ENCODE peak calls at places on chromosome 12, in eight cellular contexts. M is kidney epithelial cell, O is colonic mucosa, E is endodermal cell, I is mucosa of descending colon, Y is A549, S is gastrocnemius medialis, H is GM12865. F is an unnamed sample.

GRCh38 chr12:114400925-114401324 is 5.0 kb downstream of the TBX5 start:
- DNase-seq in M (no peak), O (no peak), E (peak; percentile 76), I (peak; percentile 4), Y (no peak), S (no peak), H (no peak), F (no peak)

GRCh38 chr12:121284551-121285390 is 11.7 kb downstream of the CAMKK2 start:
- DNase-seq in M (no peak), O (peak; percentile 32), E (peak; percentile 54), I (peak; percentile 28), Y (no peak), S (no peak), H (no peak), F (no peak)

GRCh38 chr12:120965534-120966091 is 12.7 kb upstream of the HNF1A start:
- DNase-seq in M (no peak), O (peak; percentile 53), E (peak; percentile 54), I (no peak), Y (no peak), S (no peak), H (no peak), F (no peak)

GRCh38 chr12:120468846-120469449 is 600 bp downstream of the SRSF9 start:
- DNase-seq in M (no peak), O (peak; percentile 47), E (no peak), I (peak; percentile 45), Y (peak; percentile 36), S (no peak), H (no peak), F (no peak)

GRCh38 chr12:109458086-109458485 is 19.0 kb downstream of the KCTD10 start:
- DNase-seq in M (no peak), O (no peak), E (no peak), I (no peak), Y (no peak), S (no peak), H (no peak), F (no peak)

GRCh38 chr12:53886996-53887395 is 51.6 kb upstream of the HOXC13 start:
- DNase-seq in M (no peak), O (no peak), E (no peak), I (no peak), Y (no peak), S (no peak), H (no peak), F (no peak)

GRCh38 chr12:71748081-71748850 is 6.4 kb upstream of the RAB21 start:
- DNase-seq in M (no peak), O (no peak), E (no peak), I (no peak), Y (no peak), S (no peak), H (no peak), F (no peak)

GRCh38 chr12:122422769-122423257 is 344 bp upstream of the CLIP1 start:
- DNase-seq in M (no peak), O (peak; percentile 38), E (peak; percentile 89), I (no peak), Y (peak; percentile 35), S (no peak), H (peak; percentile 34), F (no peak)

GRCh38 chr12:49198431-49199155 is 9.7 kb upstream of the TUBA1A start:
- DNase-seq in M (peak; percentile 61), O (no peak), E (peak; percentile 58), I (no peak), Y (no peak), S (no peak), H (no peak), F (no peak)

GRCh38 chr12:21696603-21697002 is 39.0 kb upstream of the LDHB start:
- DNase-seq in M (no peak), O (no peak), E (no peak), I (no peak), Y (no peak), S (no peak), H (no peak), F (no peak)

GRCh38 chr12:63787306-63787705 is 7.6 kb downstream of the RXYLT1 start:
- DNase-seq in M (no peak), O (no peak), E (no peak), I (no peak), Y (no peak), S (no peak), H (no peak), F (no peak)

GRCh38 chr12:47838286-47838931 is 18.7 kb upstream of the HDAC7 start:
- DNase-seq in M (no peak), O (no peak), E (peak; percentile 86), I (peak; percentile 61), Y (peak; percentile 76), S (no peak), H (peak; percentile 42), F (no peak)

GRCh38 chr12:106861984-106862894 is 87.8 kb downstream of the RIC8B start:
- DNase-seq in M (no peak), O (no peak), E (no peak), I (no peak), Y (no peak), S (no peak), H (no peak), F (no peak)
- H3K4me3 ChIP-seq in M (no peak overlapping the region), O (no peak overlapping the region), E (no peak overlapping the region), I (no peak overlapping the region), Y (peak overlapping the region; percentile 7), S (no peak overlapping the region), H (no peak overlapping the region), F (no peak overlapping the region)

GRCh38 chr12:62003217-62003616 is 257.0 kb upstream of the USP15 start:
- DNase-seq in M (no peak), O (no peak), E (no peak), I (no peak), Y (no peak), S (no peak), H (no peak), F (no peak)

GRCh38 chr12:62006076-62006732 is 254.0 kb upstream of the USP15 start:
- DNase-seq in M (no peak), O (no peak), E (peak; percentile 69), I (peak; percentile 16), Y (peak; percentile 28), S (no peak), H (peak; percentile 50), F (peak; percentile 43)

GRCh38 chr12:62005615-62006014 is 254.6 kb upstream of the USP15 start:
- DNase-seq in M (no peak), O (no peak), E (no peak), I (no peak), Y (no peak), S (no peak), H (no peak), F (no peak)

GRCh38 chr12:61996717-61997116 is 263.5 kb upstream of the USP15 start:
- DNase-seq in M (no peak), O (no peak), E (no peak), I (no peak), Y (no peak), S (no peak), H (no peak), F (no peak)

DNA sequence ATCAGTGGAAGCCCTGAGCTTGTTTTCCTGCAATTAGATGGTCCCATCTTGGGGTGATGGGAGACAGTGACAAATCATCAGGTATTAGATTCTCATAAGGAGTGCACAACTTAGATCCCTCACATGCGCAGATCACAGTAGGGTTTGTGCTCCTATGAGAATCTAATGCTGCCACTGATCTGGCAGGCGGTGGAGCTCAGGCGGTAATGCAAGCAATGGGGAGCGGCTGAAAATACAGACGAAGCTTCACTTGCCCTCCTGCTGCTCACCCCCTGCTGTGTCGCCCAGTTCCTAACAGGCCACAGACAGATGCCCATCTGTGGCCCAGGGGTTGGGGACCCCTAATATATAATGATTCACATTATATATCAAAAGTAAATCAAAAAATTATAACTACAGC is 258.8 kb upstream of the USP15 start:
- DNase-seq in M (no peak), O (no peak), E (no peak), I (no peak), Y (no peak), S (no peak), H (no peak), F (no peak)
- H3K4me3 ChIP-seq in M (no peak overlapping the region), O (no peak overlapping the region), E (no peak overlapping the region), I (no peak overlapping the region), Y (no peak overlapping the region), S (no peak overlapping the region), H (no peak overlapping the region), F (no peak overlapping the region)

GRCh38 chr12:57895337-57896138 is 45.8 kb upstream of the ATP23 start:
- DNase-seq in M (no peak), O (no peak), E (peak; percentile 55), I (no peak), Y (no peak), S (no peak), H (no peak), F (no peak)
- H3K4me3 ChIP-seq in M (no peak overlapping the region), O (peak overlapping the region; percentile 63), E (no peak overlapping the region), I (no peak overlapping the region), Y (no peak overlapping the region), S (peak overlapping the region; percentile 66), H (no peak overlapping the region), F (no peak overlapping the region)

DNA sequence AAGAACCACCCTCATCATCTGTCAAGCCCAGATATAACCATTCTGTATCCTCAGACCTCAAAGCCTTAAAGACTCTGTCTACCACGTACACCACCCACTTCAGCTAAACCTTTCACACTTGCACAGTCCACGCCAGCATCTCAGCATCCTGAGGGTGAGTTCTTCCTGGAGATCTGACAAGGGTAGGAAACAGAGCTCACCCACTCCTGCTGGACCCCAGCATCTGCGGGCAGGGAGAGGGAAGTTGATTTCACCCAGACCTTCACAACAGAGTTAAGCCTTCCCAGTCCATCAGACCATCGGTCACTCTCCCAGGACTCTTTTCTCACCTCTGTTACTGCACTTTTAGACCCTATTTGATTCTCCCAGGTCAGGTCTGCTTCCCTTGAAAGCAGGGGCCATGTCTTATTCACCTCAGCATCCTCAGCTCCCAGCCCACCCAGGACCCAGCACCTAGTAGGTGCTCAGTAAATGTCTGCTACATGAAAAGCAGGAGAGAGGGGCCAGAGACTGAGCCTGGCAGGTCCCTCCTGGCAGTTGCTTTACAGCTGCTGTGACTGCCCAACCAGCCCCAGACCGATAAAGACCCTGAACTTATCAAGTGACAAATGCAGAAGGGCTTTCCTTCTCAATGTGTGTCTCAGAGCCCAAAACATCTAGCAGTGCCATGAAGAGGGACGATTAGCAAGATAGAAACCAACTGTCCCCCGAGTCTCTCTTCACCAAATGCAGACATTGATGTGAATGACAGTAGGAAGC is 34.1 kb downstream of the ANO2 start:
- DNase-seq in M (no peak), O (no peak), E (peak; percentile 30), I (no peak), Y (no peak), S (no peak), H (no peak), F (no peak)
- H3K4me3 ChIP-seq in M (no peak overlapping the region), O (no peak overlapping the region), E (no peak overlapping the region), I (no peak overlapping the region), Y (no peak overlapping the region), S (no peak overlapping the region), H (no peak overlapping the region), F (no peak overlapping the region)

DNA sequence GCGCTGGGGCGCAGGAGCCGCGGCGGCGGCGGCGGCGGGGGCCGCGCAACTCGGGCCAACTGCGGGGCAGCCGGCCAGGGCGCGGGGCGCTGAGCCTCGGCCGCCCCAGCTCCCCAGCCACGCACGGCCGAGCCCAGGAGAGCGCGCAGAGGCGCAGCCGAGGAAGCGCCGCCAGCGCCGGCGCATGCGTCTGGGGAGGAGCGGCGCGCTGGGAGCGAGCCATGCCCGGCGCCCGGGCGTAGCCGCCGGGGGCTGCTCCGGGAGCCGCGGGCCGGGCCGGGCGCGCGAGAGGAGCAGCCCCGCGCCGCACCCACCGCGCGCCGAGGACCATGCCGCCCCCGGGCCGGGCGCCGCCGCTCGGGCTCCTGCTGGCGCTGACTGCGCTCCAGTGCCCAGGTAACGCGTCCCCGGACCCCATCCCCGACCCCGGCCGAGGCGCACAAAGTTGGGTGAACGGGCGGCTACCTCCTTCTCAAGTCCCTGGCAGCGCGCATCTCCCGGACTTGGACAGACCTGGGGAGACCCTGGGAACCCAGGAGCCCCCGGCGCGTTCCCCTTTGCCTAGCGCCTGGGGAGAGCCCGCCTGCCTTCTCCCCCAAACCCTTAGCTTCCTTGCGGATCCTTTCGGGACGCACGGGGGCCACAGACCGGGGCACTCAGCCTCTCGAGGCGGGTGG is 121.4 kb downstream of the AACS start:
- DNase-seq in M (no peak), O (no peak), E (peak; percentile 84), I (no peak), Y (no peak), S (no peak), H (no peak), F (no peak)
- H3K4me3 ChIP-seq in M (peak overlapping the region; percentile 29), O (peak overlapping the region; percentile 15), E (peak overlapping the region; percentile 70), I (no peak overlapping the region), Y (peak overlapping the region; percentile 47), S (peak overlapping the region; percentile 49), H (no peak overlapping the region), F (no peak overlapping the region)